ENCODE peak calls at places on chromosome 6, in four cellular contexts. U, S, N and H are unnamed samples.

GRCh38 chr6:107244082-107244741 is 128.9 kb upstream of the BEND3 start:
- DNase-seq in U (no peak), S (no peak), N (no peak), H (no peak)

GRCh38 chr6:121823437-121823851 is 388.0 kb downstream of the GJA1 start:
- DNase-seq in U (no peak), S (no peak), N (peak), H (no peak)

GRCh38 chr6:52575490-52575868 is 1.4 kb downstream of the TRAM2 start:
- DNase-seq in U (no peak), S (no peak), N (no peak), H (no peak)

GRCh38 chr6:169234634-169235033 is 19.0 kb downstream of the THBS2 start:
- DNase-seq in N (no peak), U (no peak), S (no peak), H (no peak)

GRCh38 chr6:166567107-166567506 is 19.4 kb downstream of the RAMACL start:
- DNase-seq in U (no peak), N (no peak), S (no peak), H (no peak)

GRCh38 chr6:36386495-36387439 is 702 bp downstream of the ETV7 start:
- DNase-seq in N (peak), S (no peak), U (no peak), H (no peak)

GRCh38 chr6:82248233-82248735 is 740 bp upstream of the IBTK start:
- DNase-seq in S (no peak), U (peak), N (no peak), H (peak)

GRCh38 chr6:13304580-13305255 is 23.6 kb downstream of the TBC1D7 start:
- DNase-seq in S (no peak), U (no peak), N (no peak), H (no peak)

GRCh38 chr6:42742116-42742894 is 3.6 kb downstream of the TBCC start:
- DNase-seq in N (no peak), S (peak), U (no peak), H (no peak)

GRCh38 chr6:153965996-153966395 is 73.0 kb upstream of the OPRM1 start:
- DNase-seq in U (no peak), N (no peak), S (no peak), H (no peak)

GRCh38 chr6:81228912-81229540 is 523.5 kb downstream of the TENT5A start:
- DNase-seq in N (no peak), S (no peak), U (no peak), H (no peak)

GRCh38 chr6:24763578-24763977 is 11.2 kb upstream of the GMNN start:
- DNase-seq in S (no peak), U (no peak), N (no peak), H (no peak)

GRCh38 chr6:8839626-8840025 is 404.3 kb upstream of the SLC35B3 start:
- DNase-seq in S (no peak), U (no peak), N (no peak), H (no peak)

GRCh38 chr6:68704485-68704884 is 69.4 kb downstream of the ADGRB3 start:
- DNase-seq in U (no peak), N (no peak), S (no peak), H (no peak)

GRCh38 chr6:52834481-52834880 is 6.1 kb downstream of the GSTA5 start:
- DNase-seq in U (no peak), N (no peak), S (no peak), H (no peak)

GRCh38 chr6:146972526-146972925 is 231.7 kb upstream of the STXBP5 start:
- DNase-seq in S (no peak), N (no peak), U (no peak), H (no peak)

GRCh38 chr6:26025894-26026832 is 61.1 kb upstream of the HFE start:
- DNase-seq in N (peak), U (peak), S (peak), H (peak)

GRCh38 chr6:139336488-139336887 is 38.0 kb downstream of the CITED2 start:
- DNase-seq in U (no peak), N (no peak), S (no peak), H (no peak)

GRCh38 chr6:28258877-28259777 is at the start of gene NKAPL:
- DNase-seq in S (no peak), N (no peak), U (no peak), H (no peak)

GRCh38 chr6:6469074-6469473 is 119.4 kb upstream of the LY86 start:
- DNase-seq in U (no peak), N (no peak), S (no peak), H (no peak)

GRCh38 chr6:36493859-36494258 is 51.1 kb downstream of the KCTD20 start:
- DNase-seq in N (no peak), S (no peak), U (peak), H (no peak)

GRCh38 chr6:26218824-26219223 is 131.6 kb downstream of the HFE start:
- DNase-seq in S (peak), N (no peak), U (no peak), H (no peak)

GRCh38 chr6:21826031-21826430 is 232.5 kb downstream of the SOX4 start:
- DNase-seq in S (no peak), U (peak), N (peak), H (no peak)

GRCh38 chr6:55052846-55053245 is 121.5 kb upstream of the HCRTR2 start:
- DNase-seq in N (no peak), U (no peak), S (no peak), H (no peak)

GRCh38 chr6:37182736-37183590 is 13.0 kb downstream of the PIM1 start:
- DNase-seq in N (no peak), U (no peak), S (peak), H (no peak)

GRCh38 chr6:4788953-4789584 is 12.9 kb downstream of the CDYL start:
- DNase-seq in U (no peak), S (no peak), N (no peak), H (no peak)

GRCh38 chr6:120556491-120556890 is 777.8 kb downstream of the TBC1D32 start:
- DNase-seq in N (no peak), S (no peak), U (no peak), H (no peak)

GRCh38 chr6:20924911-20925543 is 390.8 kb downstream of the CDKAL1 start:
- DNase-seq in S (no peak), N (no peak), U (no peak), H (no peak)

GRCh38 chr6:168851460-168852103 is 402.1 kb downstream of the THBS2 start:
- DNase-seq in S (no peak), N (no peak), U (no peak), H (no peak)

GRCh38 chr6:117555882-117556498 is 46.3 kb downstream of the GOPC start:
- DNase-seq in N (no peak), S (peak), U (peak), H (no peak)

GRCh38 chr6:45661667-45662066 is 283.9 kb upstream of the SUPT3H start:
- DNase-seq in N (no peak), U (no peak), S (no peak), H (no peak)

GRCh38 chr6:119105262-119105661 is 26.8 kb upstream of the FAM184A start:
- DNase-seq in U (no peak), N (no peak), S (no peak), H (no peak)

GRCh38 chr6:5401845-5402738 is 140.8 kb downstream of the FARS2 start:
- DNase-seq in U (peak), S (no peak), N (no peak), H (peak)

GRCh38 chr6:158688860-158689259 is 39.0 kb downstream of the SYTL3 start:
- DNase-seq in N (no peak), S (no peak), U (no peak), H (no peak)

DNA sequence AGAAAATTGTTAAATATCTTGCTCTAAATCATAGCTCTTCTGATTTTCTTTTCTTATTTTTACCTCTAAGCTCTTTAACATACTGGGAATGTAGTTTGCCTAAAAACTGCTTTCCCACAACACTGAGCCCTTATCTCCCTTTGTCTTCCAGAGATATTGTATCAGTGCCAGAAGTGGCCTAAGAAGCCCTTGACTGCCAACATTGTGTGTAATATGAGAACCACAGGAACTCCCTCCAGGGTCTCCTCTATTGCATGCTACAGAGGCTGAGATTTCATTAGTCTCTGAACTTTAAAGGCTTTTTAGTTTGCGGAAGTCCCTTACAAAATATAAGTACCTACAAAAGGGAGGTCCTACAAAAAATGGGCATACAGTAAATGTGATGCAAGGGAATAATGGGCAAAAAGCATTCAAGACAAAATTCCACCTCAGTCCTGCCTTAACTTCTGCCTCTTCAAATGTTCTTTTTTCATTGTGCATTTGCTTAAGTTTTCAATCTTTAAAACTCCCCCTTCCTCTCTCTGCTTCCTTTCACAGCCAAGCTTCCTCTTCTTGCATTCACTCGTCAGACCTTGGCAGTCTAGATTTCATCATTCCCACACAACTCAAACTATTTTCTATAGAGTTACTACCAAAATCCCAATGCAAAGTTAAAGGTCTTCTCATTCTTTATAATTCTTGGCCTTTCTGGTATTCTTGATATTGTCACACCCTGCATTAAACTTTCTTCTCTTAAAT is 76.5 kb downstream of the ADGRG6 start:
- DNase-seq in S (no peak), N (no peak), U (peak), H (peak)
- H2AFZ ChIP-seq in S (no peak), N (peak), U (no peak), H (no peak)

GRCh38 chr6:34043371-34043770 is 102.5 kb downstream of the GRM4 start:
- DNase-seq in N (no peak), S (no peak), U (no peak), H (no peak)
- TF ChIP-seq FOSL1 in N (no peak), S (no peak), U (no peak), H (no peak)

GRCh38 chr6:105995403-105995699 is 90.8 kb upstream of the PRDM1 start:
- DNase-seq in N (no peak), U (no peak), S (no peak), H (no peak)
- H2AFZ ChIP-seq in N (no peak), U (no peak), S (no peak), H (peak)

GRCh38 chr6:143698329-143698728 is 20.6 kb downstream of the PHACTR2 start:
- DNase-seq in N (no peak), S (no peak), U (no peak), H (no peak)
- TF ChIP-seq FOSL1 in N (no peak), S (no peak), U (no peak), H (no peak)

GRCh38 chr6:7505196-7505699 is 36.2 kb upstream of the DSP start:
- DNase-seq in U (peak), S (no peak), N (peak), H (peak)
- H2AFZ ChIP-seq in U (peak), S (no peak), N (peak), H (peak)

GRCh38 chr6:30100585-30101422 is 12.1 kb downstream of the TRIM31 start:
- DNase-seq in N (no peak), U (peak), S (peak), H (no peak)

GRCh38 chr6:30102701-30103629 is 9.9 kb downstream of the TRIM31 start:
- DNase-seq in N (no peak), S (peak), U (peak), H (peak)

GRCh38 chr6:30101423-30101938 is 11.4 kb downstream of the TRIM31 start:
- DNase-seq in N (no peak), U (peak), S (no peak), H (no peak)

GRCh38 chr6:30101939-30102700 is 10.8 kb downstream of the TRIM31 start:
- DNase-seq in S (peak), U (peak), N (peak), H (peak)

GRCh38 chr6:30103630-30104179 is 9.2 kb downstream of the TRIM31 start:
- DNase-seq in N (no peak), U (no peak), S (no peak), H (no peak)
- TF ChIP-seq FOSL1 in N (no peak), U (no peak), S (no peak), H (no peak)

GRCh38 chr6:80104520-80104919 is 2.0 kb upstream of the BCKDHB start:
- DNase-seq in S (no peak), U (no peak), N (no peak), H (no peak)
- H2AFZ ChIP-seq in S (no peak), U (no peak), N (no peak), H (peak)

GRCh38 chr6:149031545-149032317 is 284.9 kb downstream of the UST start:
- DNase-seq in U (peak), N (no peak), S (no peak), H (peak)
- TF ChIP-seq FOSL1 in U (no peak), N (no peak), S (no peak), H (no peak)